ENCODE peak calls at places on chromosomes 4 and X, in four cellular contexts. P is mucosa of descending colon, O is fibroblast of mammary gland, S is SK-N-SH. Z is an unnamed sample.

GRCh38 chrX:129557844-129558243 is 17.8 kb downstream of the OCRL start:
- DNase-seq in S (no peak), O (no peak), P (no peak), Z (peak; percentile 9)

GRCh38 chr4:111941957-111942356 is 203.3 kb upstream of the FAM241A start:
- DNase-seq in S (no peak), O (no peak), P (no peak), Z (no peak)

GRCh38 chr4:6331018-6331417 is 61.4 kb downstream of the WFS1 start:
- DNase-seq in O (peak; percentile 34), S (no peak), P (no peak), Z (peak; percentile 6)

GRCh38 chr4:102477657-102478056 is 23.5 kb upstream of the NFKB1 start:
- DNase-seq in S (no peak), O (peak; percentile 67), P (no peak), Z (no peak)

GRCh38 chr4:20126906-20127305 is 124.8 kb upstream of the SLIT2 start:
- DNase-seq in S (no peak), P (no peak), O (peak; percentile 92), Z (peak; percentile 28)

GRCh38 chrX:50067435-50068292 is 133.1 kb downstream of the AKAP4 start:
- DNase-seq in S (peak; percentile 66), O (peak; percentile 36), P (peak; percentile 29), Z (peak; percentile 33)

GRCh38 chr4:128068927-128069326 is 7.8 kb downstream of the LARP1B start:
- DNase-seq in S (peak; percentile 24), P (no peak), O (peak; percentile 43), Z (peak; percentile 25)

GRCh38 chr4:178577933-178578332 is 1135.7 kb upstream of the AGA start:
- DNase-seq in P (no peak), S (peak; percentile 12), O (no peak), Z (no peak)

GRCh38 chrX:110322603-110323002 is 4.7 kb upstream of the AMMECR1 start:
- DNase-seq in O (peak; percentile 49), S (no peak), P (no peak), Z (peak; percentile 16)

GRCh38 chr4:55321707-55322264 is 24.3 kb upstream of the SRD5A3 start:
- DNase-seq in S (peak; percentile 44), P (no peak), O (peak; percentile 83), Z (peak; percentile 92)

GRCh38 chr4:2340272-2341061 is 78.0 kb downstream of the ZFYVE28 start:
- DNase-seq in S (no peak), P (no peak), O (no peak), Z (no peak)

GRCh38 chr4:113445286-113445685 is 316.3 kb downstream of the CAMK2D start:
- DNase-seq in S (no peak), P (no peak), O (peak; percentile 100), Z (peak; percentile 100)

GRCh38 chr4:143344011-143344410 is 7.3 kb downstream of the GAB1 start:
- DNase-seq in O (no peak), S (no peak), P (no peak), Z (no peak)

GRCh38 chrX:2479420-2479780 is 21.4 kb downstream of the DHRSX start:
- DNase-seq in P (no peak), O (no peak), S (no peak), Z (no peak)

GRCh38 chrX:107659768-107660167 is 31.5 kb downstream of the PRPS1 start:
- DNase-seq in P (no peak), O (peak; percentile 73), S (peak; percentile 32), Z (peak; percentile 76)

GRCh38 chrX:57366430-57366829 is 79.9 kb downstream of the FAAH2 start:
- DNase-seq in O (no peak), S (no peak), P (no peak), Z (no peak)

GRCh38 chrX:77276742-77277141 is 170.4 kb upstream of the FGF16 start:
- DNase-seq in S (no peak), O (no peak), P (no peak), Z (no peak)

GRCh38 chrX:47623540-47624027 is 3.9 kb upstream of the SYN1 start:
- DNase-seq in S (peak; percentile 89), O (peak; percentile 70), P (peak; percentile 42), Z (peak; percentile 63)

GRCh38 chr4:167775374-167775773 is 317.0 kb upstream of the ANXA10 start:
- DNase-seq in S (no peak), O (peak; percentile 77), P (no peak), Z (no peak)

GRCh38 chrX:17735396-17735795 is 1.9 kb upstream of the SCML1 start:
- DNase-seq in O (no peak), S (no peak), P (no peak), Z (no peak)

GRCh38 chr4:73970011-73970410 is 11.8 kb downstream of the PF4 start:
- DNase-seq in P (no peak), O (no peak), S (no peak), Z (no peak)

GRCh38 chrX:54181196-54181953 is 1.7 kb downstream of the FAM120C start:
- DNase-seq in O (peak; percentile 16), P (no peak), S (no peak), Z (peak; percentile 34)

GRCh38 chr4:81882222-81882621 is 410.5 kb upstream of the RASGEF1B start:
- DNase-seq in O (no peak), S (no peak), P (no peak), Z (no peak)

GRCh38 chr4:89324671-89325070 is 17.1 kb upstream of the GPRIN3 start:
- DNase-seq in P (no peak), O (peak; percentile 52), S (no peak), Z (no peak)

GRCh38 chrX:15566244-15566643 is 34.5 kb downstream of the ACE2 start:
- DNase-seq in P (no peak), O (no peak), S (no peak), Z (no peak)

DNA sequence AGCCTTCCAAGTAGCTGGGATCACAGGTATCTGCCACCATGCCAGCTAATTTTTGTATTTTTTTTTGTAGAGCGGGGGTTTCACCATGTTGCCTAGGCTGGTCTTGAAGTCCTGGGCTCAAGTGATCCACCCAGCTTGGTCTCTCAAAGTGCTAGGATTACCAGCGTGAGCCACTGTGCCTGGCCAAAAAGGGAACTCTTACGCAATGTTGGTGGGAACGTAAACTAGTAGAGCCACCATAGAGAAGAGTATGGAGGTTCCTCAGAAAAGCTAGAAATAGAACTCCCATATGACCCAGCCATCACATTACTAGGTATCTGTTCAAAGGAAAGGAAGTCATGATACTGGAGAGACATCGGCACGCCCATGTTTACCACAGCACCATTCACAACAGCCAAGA is 85.9 kb downstream of the PRKX start:
- DNase-seq in S (no peak), P (no peak), O (no peak), Z (no peak)
- H3K4me3 ChIP-seq in S (no peak overlapping the region), P (no peak overlapping the region), O (no peak overlapping the region), Z (no peak overlapping the region)

GRCh38 chr4:121696140-121696640 is 590 bp downstream of the ANXA5 start:
- DNase-seq in P (peak; percentile 80), O (peak; percentile 86), S (peak; percentile 26), Z (peak; percentile 91)
- TF ChIP-seq CTCF in P (peak; percentile 17), O (peak; percentile 8), S (no peak), Z (peak; percentile 40)

GRCh38 chr4:38856524-38857337 is at the start of gene TLR6:
- DNase-seq in P (no peak), S (peak; percentile 51), O (peak; percentile 59), Z (peak; percentile 64)
- H3K4me3 ChIP-seq in P (no peak within 1 kb of the TSS), S (no peak within 1 kb of the TSS), O (peak within 1 kb of the TSS; percentile 23), Z (peak within 1 kb of the TSS; percentile 29)

DNA sequence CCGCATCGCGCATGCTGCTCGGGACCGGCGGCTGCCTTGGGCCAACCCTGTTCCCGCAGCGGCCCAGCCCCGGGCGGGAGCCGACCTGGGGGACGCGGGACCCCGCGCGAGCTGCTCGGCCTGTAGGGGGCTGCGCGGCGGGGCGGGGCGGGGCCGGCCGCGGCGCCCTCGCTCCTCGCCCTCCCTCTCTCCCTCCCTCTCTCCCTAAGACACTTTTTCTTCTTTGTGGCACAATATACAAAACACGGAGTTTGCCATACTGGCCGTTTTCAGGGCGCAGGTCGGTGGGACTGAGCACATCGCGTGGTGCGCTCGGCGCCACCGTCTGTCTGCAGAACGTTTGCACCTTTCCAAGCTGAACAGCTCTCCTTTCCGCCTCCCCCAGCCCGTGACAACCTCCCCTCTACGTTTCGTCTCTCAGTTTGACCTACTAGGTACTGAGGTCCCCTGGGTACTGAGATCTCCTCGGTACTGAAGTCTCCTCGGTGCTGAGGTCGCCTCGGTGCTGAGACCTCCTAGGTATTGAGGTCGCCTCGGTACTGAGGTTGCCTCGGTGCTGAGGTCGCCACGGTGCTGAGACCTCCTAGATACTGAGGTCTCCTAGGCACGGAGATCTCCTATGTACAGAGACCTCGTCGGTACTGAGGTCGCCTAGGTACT is 261.1 kb upstream of the PLCXD1 start:
- DNase-seq in S (peak; percentile 26), P (no peak), O (no peak), Z (no peak)
- TF ChIP-seq CTCF in S (peak; percentile 15), P (no peak), O (no peak), Z (no peak)

GRCh38 chr4:185774815-185775684 is 36.9 kb downstream of the SORBS2 start:
- DNase-seq in S (no peak), O (peak; percentile 71), P (no peak), Z (peak; percentile 79)

GRCh38 chr4:185772391-185773093 is 39.5 kb downstream of the SORBS2 start:
- DNase-seq in P (no peak), S (no peak), O (no peak), Z (no peak)

GRCh38 chr4:185771696-185772390 is 40.2 kb downstream of the SORBS2 start:
- DNase-seq in P (no peak), O (no peak), S (no peak), Z (no peak)

GRCh38 chr4:185774076-185774731 is 37.8 kb downstream of the SORBS2 start:
- DNase-seq in S (no peak), P (no peak), O (no peak), Z (no peak)

GRCh38 chr4:185773419-185773818 is 38.6 kb downstream of the SORBS2 start:
- DNase-seq in P (no peak), S (no peak), O (no peak), Z (no peak)
- H3K4me3 ChIP-seq in P (no peak overlapping the region), S (no peak overlapping the region), O (no peak overlapping the region), Z (no peak overlapping the region)

GRCh38 chr4:47945930-47946726 is 31.7 kb upstream of the NFXL1 start:
- DNase-seq in P (no peak), S (no peak), O (no peak), Z (no peak)
- TF ChIP-seq CTCF in P (no peak), S (peak; percentile 10), O (peak; percentile 1), Z (no peak)

DNA sequence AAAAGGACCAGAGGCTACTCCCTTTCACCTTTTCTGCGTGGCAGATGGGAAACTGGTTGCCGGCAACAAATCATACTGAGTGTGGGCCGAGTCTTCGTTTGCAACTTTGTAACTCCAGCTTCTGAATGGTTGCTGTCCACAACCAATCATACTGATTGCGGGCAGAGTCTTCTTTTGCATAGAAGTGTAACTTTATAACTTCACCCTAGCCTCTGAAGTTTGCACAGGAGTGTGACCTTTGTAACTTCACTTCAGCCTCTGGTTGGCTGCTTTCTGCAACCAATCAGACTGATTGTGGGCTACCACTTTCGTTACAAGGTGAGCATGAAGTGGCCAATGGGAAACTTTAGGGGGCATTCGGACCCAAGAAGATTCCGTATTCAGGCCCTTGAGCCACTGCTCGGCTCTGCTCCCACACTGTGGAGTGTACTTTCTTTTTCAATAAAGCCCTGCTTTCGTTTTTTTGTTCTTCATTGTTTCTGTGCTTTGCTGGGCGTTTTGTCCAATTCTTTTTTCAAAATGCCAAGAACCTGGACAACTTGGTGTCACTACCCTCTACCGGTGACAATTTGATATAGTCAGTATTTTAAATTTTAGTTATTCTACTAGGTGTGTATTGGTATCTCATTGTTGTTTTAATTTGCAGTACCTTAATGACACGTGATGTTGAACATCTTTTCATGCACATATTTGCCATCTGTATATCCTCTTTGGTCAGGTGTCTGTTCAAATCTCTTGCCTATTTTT is 9.0 kb upstream of the PAGE5 start:
- DNase-seq in S (no peak), O (no peak), P (no peak), Z (no peak)
- H3K4me3 ChIP-seq in S (peak overlapping the region; percentile 30), O (no peak overlapping the region), P (no peak overlapping the region), Z (no peak overlapping the region)

Z was measured in fibroblast of the aortic adventitia.